ENCODE peak calls at places on chromosomes 12 and 14, in nine cellular contexts. X, R, P, O, V, S, E, W and T are unnamed samples.

GRCh38 chr12:94112116-94112515 is 36.3 kb upstream of the PLXNC1 start:
- DNase-seq in X (no peak), R (no peak), P (no peak), O (no peak), V (no peak), S (no peak), E (no peak), W (no peak), T (no peak)

GRCh38 chr14:33855672-33856071 is 95.2 kb downstream of the EGLN3 start:
- DNase-seq in X (no peak), R (no peak), P (no peak), O (no peak), V (peak), S (no peak), E (no peak), W (no peak), T (no peak)

GRCh38 chr12:54357802-54358619 is 6.3 kb downstream of the GPR84 start:
- DNase-seq in X (no peak), R (no peak), P (no peak), O (no peak), V (peak), S (no peak), E (no peak), W (no peak), T (peak)

GRCh38 chr14:22296088-22296487 is 292.9 kb downstream of the DAD1 start:
- DNase-seq in X (no peak), R (no peak), P (no peak), O (no peak), V (no peak), S (no peak), E (no peak), W (no peak), T (no peak)

GRCh38 chr14:79254069-79254775 is 957.1 kb downstream of the DIO2 start:
- DNase-seq in X (no peak), R (no peak), P (no peak), O (no peak), V (peak), S (no peak), E (no peak), W (no peak), T (no peak)

GRCh38 chr12:16269941-16270340 is 7.5 kb downstream of the SLC15A5 start:
- DNase-seq in X (no peak), R (no peak), P (no peak), O (no peak), V (no peak), S (no peak), E (no peak), W (no peak), T (no peak)

GRCh38 chr14:81127785-81128184 is 93.0 kb downstream of the GTF2A1 start:
- DNase-seq in X (no peak), R (no peak), P (no peak), O (no peak), V (no peak), S (no peak), E (no peak), W (no peak), T (no peak)

GRCh38 chr12:1911598-1912575 is 6.6 kb downstream of the CACNA2D4 start:
- DNase-seq in X (no peak), R (no peak), P (no peak), O (peak), V (no peak), S (peak), E (peak), W (no peak), T (no peak)

GRCh38 chr12:109720152-109720855 is 6.7 kb downstream of the FAM222A start:
- DNase-seq in X (peak), R (peak), P (no peak), O (no peak), V (no peak), S (peak), E (no peak), W (no peak), T (no peak)

GRCh38 chr14:29240046-29240445 is 473.5 kb downstream of the FOXG1 start:
- DNase-seq in X (no peak), R (no peak), P (no peak), O (no peak), V (no peak), S (no peak), E (no peak), W (no peak), T (no peak)

GRCh38 chr14:81464253-81465001 is 64.3 kb upstream of the STON2 start:
- DNase-seq in X (no peak), R (peak), P (no peak), O (no peak), V (peak), S (no peak), E (no peak), W (peak), T (peak)

GRCh38 chr14:77043177-77043983 is 14.9 kb upstream of the IRF2BPL start:
- DNase-seq in X (no peak), R (peak), P (peak), O (peak), V (no peak), S (peak), E (no peak), W (peak), T (no peak)

GRCh38 chr12:52865090-52865944 is 16.5 kb upstream of the KRT78 start:
- DNase-seq in X (peak), R (peak), P (peak), O (peak), V (peak), S (peak), E (peak), W (peak), T (peak)

GRCh38 chr12:129049917-129050316 is 196.6 kb downstream of the GLT1D1 start:
- DNase-seq in X (no peak), R (no peak), P (no peak), O (no peak), V (peak), S (no peak), E (no peak), W (no peak), T (no peak)

DNA sequence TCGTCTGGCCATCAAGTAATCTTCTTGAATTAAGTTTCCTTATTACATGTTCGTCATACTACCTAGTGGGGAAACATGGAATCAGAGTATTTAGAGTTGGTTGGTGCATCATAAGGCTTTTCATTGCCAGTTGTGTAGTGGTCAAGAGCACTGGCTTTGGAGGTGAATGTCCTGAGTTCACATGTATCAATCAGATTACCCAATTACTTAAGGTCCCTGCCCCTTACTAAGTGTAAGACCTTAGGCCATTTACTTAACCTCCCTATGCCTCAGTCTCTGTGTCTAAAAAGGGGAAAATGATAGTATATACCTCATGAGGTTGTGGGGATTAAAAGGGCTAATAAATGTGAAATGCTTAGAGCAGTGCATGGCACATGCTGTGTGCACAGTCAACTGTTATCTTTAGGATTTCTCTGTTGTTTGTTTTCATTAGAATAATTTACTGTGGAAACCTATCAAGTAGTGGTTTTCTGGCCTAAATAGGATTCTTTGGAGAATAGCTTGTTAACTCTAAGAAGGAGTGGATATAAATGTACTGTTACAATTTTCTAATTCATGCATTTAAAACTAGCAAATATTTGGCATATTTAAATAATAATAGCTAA is 27.0 kb downstream of the MSRB3 start:
- DNase-seq in X (no peak), R (no peak), P (no peak), O (no peak), V (no peak), S (no peak), E (no peak), W (no peak), T (no peak)
- H3K27ac ChIP-seq in X (no peak), R (no peak), P (no peak), O (no peak), V (no peak), S (no peak), E (no peak), W (no peak), T (no peak)

DNA sequence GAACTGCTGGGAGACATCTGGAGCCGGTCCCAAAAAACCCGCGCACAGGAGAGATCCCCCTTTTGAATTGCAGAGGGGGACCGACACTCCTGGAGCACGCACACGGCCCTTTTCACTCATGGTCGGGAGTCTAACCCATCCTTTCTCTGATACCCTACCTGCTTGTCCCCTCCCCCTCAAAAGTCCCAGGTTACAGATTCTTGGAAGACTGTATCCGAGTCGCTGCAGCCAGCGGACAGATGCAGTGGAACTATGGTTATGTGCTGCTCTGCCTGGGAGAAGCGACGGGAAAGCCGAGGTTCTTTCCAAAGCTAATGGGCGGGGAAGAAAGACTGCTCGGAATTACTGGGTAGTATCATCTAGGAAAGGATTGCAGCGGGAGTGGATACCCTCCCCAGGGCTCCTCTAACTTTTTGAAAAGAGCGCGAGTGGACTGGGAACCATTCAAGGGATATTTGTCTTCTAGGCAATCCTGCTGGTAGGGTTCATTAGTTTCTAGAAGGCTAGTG is 1.5 kb downstream of the PTHLH start:
- DNase-seq in X (no peak), R (peak), P (no peak), O (peak), V (peak), S (peak), E (no peak), W (no peak), T (no peak)
- H3K4me3 ChIP-seq in X (peak), R (peak), P (peak), O (peak), V (no peak), S (peak), E (peak), W (peak), T (peak)

DNA sequence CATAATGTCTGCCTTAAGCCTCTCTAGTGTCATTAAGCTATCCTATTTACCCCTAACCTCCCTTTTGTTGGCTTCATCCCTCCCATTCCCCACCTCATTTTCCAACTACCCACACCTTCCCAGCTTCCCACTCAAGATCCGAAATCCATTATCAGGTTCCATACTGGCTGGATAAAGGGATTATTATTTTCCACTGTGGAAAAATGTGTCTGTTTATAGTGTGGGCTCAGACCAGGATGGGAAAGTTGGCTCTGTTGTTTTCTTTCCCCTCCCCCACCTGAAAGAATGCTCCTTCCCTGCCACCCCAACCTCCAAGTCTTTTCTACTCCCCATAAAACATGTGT is 49.8 kb downstream of the SUSD6 start:
- DNase-seq in X (no peak), R (no peak), P (no peak), O (no peak), V (no peak), S (no peak), E (no peak), W (no peak), T (no peak)
- H3K27ac ChIP-seq in X (peak), R (no peak), P (no peak), O (peak), V (no peak), S (no peak), E (peak), W (no peak), T (no peak)

GRCh38 chr12:65593206-65593833 is 231.0 kb upstream of the HMGA2 start:
- DNase-seq in X (no peak), R (no peak), P (no peak), O (no peak), V (no peak), S (no peak), E (no peak), W (no peak), T (no peak)

GRCh38 chr12:65592416-65592815 is 231.9 kb upstream of the HMGA2 start:
- DNase-seq in X (no peak), R (no peak), P (no peak), O (no peak), V (no peak), S (no peak), E (no peak), W (no peak), T (no peak)

GRCh38 chr12:65596514-65597010 is 227.7 kb upstream of the HMGA2 start:
- DNase-seq in X (no peak), R (no peak), P (no peak), O (no peak), V (no peak), S (no peak), E (no peak), W (no peak), T (no peak)

GRCh38 chr12:65595016-65595560 is 229.2 kb upstream of the HMGA2 start:
- DNase-seq in X (no peak), R (no peak), P (no peak), O (no peak), V (peak), S (no peak), E (no peak), W (no peak), T (no peak)

GRCh38 chr12:65594373-65594772 is 229.9 kb upstream of the HMGA2 start:
- DNase-seq in X (no peak), R (no peak), P (no peak), O (no peak), V (peak), S (no peak), E (no peak), W (no peak), T (no peak)
- H3K4me3 ChIP-seq in X (no peak), R (no peak), P (no peak), O (no peak), V (no peak), S (no peak), E (no peak), W (no peak), T (no peak)

DNA sequence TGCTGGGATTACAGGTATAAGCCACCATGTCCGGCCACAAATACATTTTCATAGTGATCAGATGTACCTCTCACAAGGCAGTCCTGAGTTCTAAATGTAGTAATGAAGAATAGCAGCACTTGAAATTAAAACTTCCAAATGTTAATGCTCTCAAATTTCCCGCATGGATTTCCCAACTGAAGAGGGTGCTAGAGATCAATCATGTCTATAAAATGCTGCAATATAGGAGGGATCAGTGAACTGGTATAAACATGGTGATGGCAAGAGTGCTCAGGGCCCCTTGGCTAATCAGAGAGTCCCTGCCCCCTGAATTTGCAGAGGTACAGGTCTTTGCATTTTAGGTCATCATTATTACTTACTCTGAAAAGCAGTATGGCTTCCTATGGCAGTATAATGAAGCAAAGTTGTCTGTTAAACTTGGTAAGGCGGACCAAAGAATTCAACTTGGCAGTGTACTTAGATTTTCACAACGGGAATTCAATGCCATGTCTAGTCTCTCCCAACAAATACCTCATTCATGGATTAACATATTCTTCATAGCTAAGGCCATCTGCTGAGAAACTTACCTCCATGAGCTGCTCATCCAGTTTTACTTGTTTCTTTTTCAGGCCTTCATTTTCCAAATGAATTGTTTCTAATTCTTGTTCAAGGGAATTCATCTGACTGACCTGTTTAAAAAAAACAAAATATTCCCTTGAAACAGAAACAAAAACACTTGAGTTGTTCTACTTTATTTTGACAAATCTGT is 67.0 kb upstream of the SAV1 start:
- DNase-seq in X (no peak), R (no peak), P (no peak), O (no peak), V (no peak), S (no peak), E (no peak), W (no peak), T (no peak)
- H3K27ac ChIP-seq in X (no peak), R (no peak), P (no peak), O (no peak), V (no peak), S (peak), E (no peak), W (no peak), T (no peak)

GRCh38 chr12:851343-851742 is 98.2 kb downstream of the RAD52 start:
- DNase-seq in X (no peak), R (no peak), P (no peak), O (no peak), V (no peak), S (no peak), E (no peak), W (no peak), T (no peak)
- H3K4me3 ChIP-seq in X (no peak), R (no peak), P (peak), O (peak), V (no peak), S (peak), E (no peak), W (no peak), T (no peak)

DNA sequence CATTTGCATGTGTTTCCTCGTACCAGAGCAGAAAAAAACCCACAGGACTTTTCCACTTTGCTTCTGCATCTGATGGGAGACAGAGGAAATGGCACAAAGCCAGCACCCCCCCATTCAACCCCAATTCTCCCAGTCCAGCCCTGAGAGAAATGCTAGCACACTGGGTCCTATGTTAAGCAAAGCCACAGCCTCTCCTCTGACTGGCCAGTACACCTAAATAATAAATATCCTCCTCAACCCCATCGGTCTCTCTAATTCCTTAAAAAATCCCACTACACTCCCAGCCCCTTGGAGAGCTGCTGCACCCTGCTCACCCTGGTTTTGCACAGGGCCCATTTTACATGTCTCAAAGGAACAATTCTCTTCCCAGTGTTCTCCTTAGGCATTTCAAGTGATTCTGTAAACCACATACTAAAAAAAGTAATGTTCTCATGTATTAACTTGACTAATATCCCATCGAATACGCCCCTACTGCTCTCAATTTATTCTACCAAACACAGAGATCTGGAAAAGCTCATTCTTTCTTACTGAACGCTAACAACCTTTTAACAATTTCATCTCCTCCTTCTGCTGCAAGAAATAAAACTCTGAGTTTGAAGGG is 17.4 kb upstream of the TSPAN11 start:
- DNase-seq in X (no peak), R (no peak), P (no peak), O (no peak), V (no peak), S (no peak), E (no peak), W (no peak), T (no peak)
- H3K27ac ChIP-seq in X (peak), R (no peak), P (no peak), O (no peak), V (no peak), S (no peak), E (no peak), W (no peak), T (no peak)